ENCODE peak calls at places on chromosomes 5 and 9, in eight cellular contexts. Z is sigmoid colon; S is fibroblast of lung; V is psoas muscle; X is fibroblast of the aortic adventitia; E is brain microvascular endothelial cell; G is MM.1S; D is CD8-positive, alpha-beta memory T cell. N is an unnamed sample.

GRCh38 chr9:121299125-121299466 is 31.1 kb downstream of the GSN start:
- DNase-seq in Z (peak), S (no peak), V (no peak), X (no peak), E (no peak), G (no peak), D (no peak), N (no peak)

GRCh38 chr5:60544162-60544561 is 155.8 kb downstream of the DEPDC1B start:
- DNase-seq in Z (no peak), S (no peak), V (no peak), X (no peak), E (no peak), G (no peak), D (no peak), N (no peak)

GRCh38 chr9:18368206-18368605 is 105.7 kb upstream of the ADAMTSL1 start:
- DNase-seq in Z (no peak), S (peak), V (no peak), X (no peak), E (no peak), G (no peak), D (no peak), N (no peak)

GRCh38 chr9:134325096-134325812 is 1.0 kb upstream of the RXRA start:
- DNase-seq in Z (peak), S (peak), V (peak), X (peak), E (no peak), G (peak), D (peak), N (no peak)

GRCh38 chr5:133336969-133337410 is 275.4 kb downstream of the FSTL4 start:
- DNase-seq in Z (no peak), S (no peak), V (no peak), X (no peak), E (no peak), G (no peak), D (no peak), N (no peak)

GRCh38 chr5:78243639-78244038 is 50.9 kb downstream of the AP3B1 start:
- DNase-seq in Z (no peak), S (peak), V (no peak), X (peak), E (peak), G (no peak), D (no peak), N (no peak)

GRCh38 chr5:37834542-37835399 is 5.1 kb downstream of the GDNF start:
- DNase-seq in Z (peak), S (no peak), V (no peak), X (no peak), E (no peak), G (peak), D (no peak), N (no peak)

GRCh38 chr5:166436857-166437256 is 1854.6 kb upstream of the WWC1 start:
- DNase-seq in Z (no peak), S (no peak), V (no peak), X (no peak), E (no peak), G (no peak), D (no peak), N (no peak)

GRCh38 chr5:122523776-122524175 is 211.7 kb downstream of the SNCAIP start:
- DNase-seq in Z (no peak), S (no peak), V (no peak), X (no peak), E (no peak), G (no peak), D (no peak), N (no peak)

GRCh38 chr5:109961755-109962154 is 272.0 kb downstream of the MAN2A1 start:
- DNase-seq in Z (no peak), S (no peak), V (no peak), X (no peak), E (no peak), G (no peak), D (no peak), N (no peak)

GRCh38 chr5:132266031-132266835 is 8.7 kb downstream of the PDLIM4 start:
- DNase-seq in Z (no peak), S (no peak), V (no peak), X (no peak), E (no peak), G (no peak), D (no peak), N (no peak)

GRCh38 chr9:21965401-21965951 is 28.7 kb downstream of the CDKN2A start:
- DNase-seq in Z (peak), S (peak), V (peak), X (peak), E (peak), G (no peak), D (no peak), N (no peak)
- H3K4me3 ChIP-seq in Z (peak), S (peak), V (peak), X (peak), E (peak), G (peak), D (peak), N (no peak)

DNA sequence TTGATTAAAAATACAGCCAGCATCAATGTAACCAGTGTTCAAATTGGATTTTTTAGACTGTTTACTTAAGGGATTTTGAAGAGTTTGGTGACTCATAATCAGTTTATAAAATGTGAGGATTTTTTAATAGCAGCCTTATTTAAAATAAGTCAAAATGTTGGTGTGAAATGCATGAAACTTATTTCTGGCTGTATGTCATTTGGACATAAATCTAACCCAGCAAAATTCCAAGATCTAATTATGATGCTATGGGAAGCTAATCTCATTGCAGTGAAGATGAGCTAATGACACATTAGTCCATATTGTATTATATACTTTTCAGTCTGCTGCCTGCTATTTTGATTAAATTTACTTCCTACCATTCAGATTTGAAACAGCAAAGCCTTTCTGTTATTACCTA is 140.3 kb downstream of the AOPEP start:
- DNase-seq in Z (no peak), S (no peak), V (no peak), X (no peak), E (no peak), G (no peak), D (no peak), N (no peak)
- H3K4me3 ChIP-seq in Z (no peak), S (no peak), V (peak), X (no peak), E (no peak), G (no peak), D (no peak), N (no peak)

GRCh38 chr5:124706041-124706440 is 40.4 kb downstream of the ZNF608 start:
- DNase-seq in Z (no peak), S (no peak), V (no peak), X (no peak), E (no peak), G (no peak), D (no peak), N (no peak)

GRCh38 chr5:124706729-124707361 is 39.6 kb downstream of the ZNF608 start:
- DNase-seq in Z (no peak), S (peak), V (no peak), X (peak), E (no peak), G (no peak), D (no peak), N (no peak)

GRCh38 chr5:124704594-124705284 is 41.7 kb downstream of the ZNF608 start:
- DNase-seq in Z (no peak), S (no peak), V (no peak), X (no peak), E (no peak), G (peak), D (no peak), N (no peak)

GRCh38 chr5:124705577-124705976 is 40.9 kb downstream of the ZNF608 start:
- DNase-seq in Z (no peak), S (no peak), V (no peak), X (no peak), E (no peak), G (no peak), D (no peak), N (no peak)

GRCh38 chr5:124707516-124707915 is 38.9 kb downstream of the ZNF608 start:
- DNase-seq in Z (no peak), S (no peak), V (no peak), X (no peak), E (no peak), G (no peak), D (no peak), N (no peak)
- H3K4me3 ChIP-seq in Z (no peak), S (no peak), V (no peak), X (no peak), E (no peak), G (no peak), D (no peak), N (no peak)

GRCh38 chr5:151212361-151212899 is 11.5 kb downstream of the CCDC69 start:
- DNase-seq in Z (no peak), S (no peak), V (no peak), X (no peak), E (no peak), G (no peak), D (no peak), N (peak)

GRCh38 chr5:151216781-151217180 is 7.1 kb downstream of the CCDC69 start:
- DNase-seq in Z (no peak), S (no peak), V (no peak), X (no peak), E (no peak), G (no peak), D (no peak), N (no peak)

GRCh38 chr5:151214614-151215545 is 9.0 kb downstream of the CCDC69 start:
- DNase-seq in Z (no peak), S (no peak), V (no peak), X (no peak), E (no peak), G (peak), D (peak), N (peak)

GRCh38 chr5:151215546-151215880 is 8.4 kb downstream of the CCDC69 start:
- DNase-seq in Z (no peak), S (no peak), V (no peak), X (no peak), E (no peak), G (no peak), D (no peak), N (no peak)

DNA sequence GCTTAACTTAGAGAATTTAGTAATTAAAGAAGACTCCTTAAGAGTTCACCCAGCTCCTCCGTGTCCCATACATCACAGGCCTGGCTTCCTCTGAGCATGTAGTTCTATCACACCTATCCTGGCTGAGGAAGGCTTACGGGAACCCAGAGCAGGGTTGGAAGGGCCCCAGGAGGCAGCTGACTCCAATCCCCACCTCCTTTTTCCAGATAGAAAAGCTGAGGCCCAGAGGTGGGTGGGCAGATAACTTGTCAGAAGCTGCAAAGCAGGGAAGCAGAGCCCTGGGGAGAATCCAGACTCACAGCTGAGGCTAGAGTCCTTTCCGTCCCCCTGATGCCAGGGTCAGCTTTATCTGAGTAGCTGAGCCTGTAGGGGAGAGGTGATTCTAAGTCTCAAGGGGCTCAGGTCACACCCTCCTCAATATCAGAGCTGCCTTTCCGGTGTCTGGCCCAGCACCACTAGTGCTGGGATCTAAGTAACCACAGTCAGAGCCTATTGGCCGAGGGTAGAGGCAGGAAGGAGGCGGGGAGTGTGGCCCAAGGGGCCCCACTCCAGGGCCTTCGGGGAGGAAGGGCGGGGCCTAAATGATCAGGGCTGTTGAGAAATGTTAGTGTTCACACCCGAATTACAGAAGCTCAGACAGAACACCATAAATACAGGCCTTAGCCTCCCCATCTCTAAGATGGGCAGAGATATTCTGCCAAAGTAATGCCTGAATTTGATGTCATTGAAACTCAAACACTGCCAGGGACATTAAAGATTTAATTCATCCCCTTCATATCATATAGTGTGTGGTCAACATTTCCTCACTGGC is 9.9 kb downstream of the CCDC69 start:
- DNase-seq in Z (peak), S (peak), V (peak), X (peak), E (peak), G (peak), D (peak), N (peak)
- H3K4me3 ChIP-seq in Z (no peak), S (no peak), V (peak), X (no peak), E (no peak), G (peak), D (peak), N (peak)

GRCh38 chr9:114619205-114619758 is 8.2 kb downstream of the TMEM268 start:
- DNase-seq in Z (no peak), S (no peak), V (no peak), X (no peak), E (no peak), G (peak), D (peak), N (no peak)
- H3K4me3 ChIP-seq in Z (no peak), S (no peak), V (no peak), X (no peak), E (no peak), G (peak), D (no peak), N (no peak)

GRCh38 chr5:98962587-98962986 is 33.8 kb upstream of the CHD1 start:
- DNase-seq in Z (no peak), S (no peak), V (no peak), X (no peak), E (no peak), G (no peak), D (no peak), N (no peak)
- H3K4me3 ChIP-seq in Z (no peak), S (no peak), V (no peak), X (no peak), E (no peak), G (no peak), D (no peak), N (no peak)

N was measured in Jurkat, Clone E6-1.